ENCODE peak calls at places on chromosomes 6 and 20, in five cellular contexts. T is NCI-H1105 treated with DMSO at 0.1 percent for 48 hours; Z is COR-L47; M is amniotic stem cell; J is effector memory CD8-positive, alpha-beta T cell. V is an unnamed sample.

GRCh38 chr6:157272866-157273755 is 50.2 kb downstream of the TMEM242 start:
- DNase-seq in T (peak; percentile 28), Z (peak; percentile 28), M (no peak), J (no peak), V (no peak)

GRCh38 chr6:130677312-130677711 is 149.9 kb upstream of the SMLR1 start:
- DNase-seq in T (no peak), Z (no peak), M (no peak), J (no peak), V (no peak)

GRCh38 chr6:138341176-138341575 is 36.5 kb upstream of the SMIM28 start:
- DNase-seq in T (no peak), Z (no peak), M (no peak), J (no peak), V (no peak)

GRCh38 chr6:42341221-42341620 is 110.5 kb downstream of the TRERF1 start:
- DNase-seq in T (no peak), Z (no peak), M (no peak), J (no peak), V (no peak)

GRCh38 chr6:28167068-28167467 is 25.4 kb downstream of the ZKSCAN8 start:
- DNase-seq in T (no peak), Z (no peak), M (peak; percentile 78), J (no peak), V (no peak)

GRCh38 chr20:54479138-54479906 is 3.9 kb downstream of the DOK5 start:
- DNase-seq in T (no peak), Z (no peak), M (no peak), J (no peak), V (peak; percentile 20)

GRCh38 chr6:46983007-46983411 is 59.1 kb downstream of the ADGRF1 start:
- DNase-seq in T (peak; percentile 31), Z (no peak), M (no peak), J (no peak), V (peak; percentile 41)

GRCh38 chr6:52499026-52499425 is 77.8 kb downstream of the TRAM2 start:
- DNase-seq in T (no peak), Z (no peak), M (no peak), J (no peak), V (no peak)

GRCh38 chr20:48682529-48683385 is 145.0 kb downstream of the PREX1 start:
- DNase-seq in T (peak; percentile 98), Z (peak; percentile 98), M (peak; percentile 91), J (no peak), V (peak; percentile 84)

GRCh38 chr6:12152023-12152960 is 137.9 kb upstream of the EDN1 start:
- DNase-seq in T (no peak), Z (no peak), M (no peak), J (no peak), V (no peak)

GRCh38 chr6:163128324-163128723 is 286.2 kb upstream of the QKI start:
- DNase-seq in T (no peak), Z (no peak), M (no peak), J (no peak), V (no peak)

GRCh38 chr6:41625442-41625841 is 12.8 kb upstream of the MDFI start:
- DNase-seq in T (peak; percentile 63), Z (peak; percentile 39), M (no peak), J (peak; percentile 35), V (no peak)

GRCh38 chr6:78533876-78534275 is 333.5 kb upstream of the IRAK1BP1 start:
- DNase-seq in T (no peak), Z (no peak), M (no peak), J (no peak), V (no peak)

GRCh38 chr6:129713806-129714338 is 3.9 kb upstream of the ARHGAP18 start:
- DNase-seq in T (no peak), Z (no peak), M (no peak), J (no peak), V (no peak)

GRCh38 chr20:48605364-48606116 is 222.3 kb downstream of the PREX1 start:
- DNase-seq in T (no peak), Z (no peak), M (no peak), J (no peak), V (no peak)

GRCh38 chr6:147080215-147080614 is 124.0 kb upstream of the STXBP5 start:
- DNase-seq in T (no peak), Z (no peak), M (no peak), J (no peak), V (no peak)

GRCh38 chr6:73585566-73586415 is 65.0 kb upstream of the EEF1A1 start:
- DNase-seq in T (no peak), Z (no peak), M (peak; percentile 43), J (peak; percentile 23), V (peak; percentile 55)

GRCh38 chr20:29878281-29878741 is 1379.2 kb upstream of the DEFB115 start:
- DNase-seq in T (peak; percentile 89), Z (peak; percentile 43), M (no peak), J (no peak), V (no peak)

GRCh38 chr6:56794421-56794820 is 151.7 kb upstream of the DST start:
- DNase-seq in T (no peak), Z (no peak), M (no peak), J (no peak), V (no peak)

GRCh38 chr20:44091026-44091425 is 96.0 kb downstream of the JPH2 start:
- DNase-seq in T (no peak), Z (no peak), M (no peak), J (no peak), V (no peak)

GRCh38 chr20:621115-621756 is 11.1 kb upstream of the TCF15 start:
- DNase-seq in T (no peak), Z (no peak), M (no peak), J (no peak), V (no peak)

GRCh38 chr20:57405236-57406016 is 14.2 kb downstream of the RBM38 start:
- DNase-seq in T (no peak), Z (no peak), M (no peak), J (no peak), V (no peak)

GRCh38 chr6:53112404-53112803 is 36.2 kb downstream of the GCM1 start:
- DNase-seq in T (peak; percentile 10), Z (peak; percentile 81), M (no peak), J (no peak), V (peak; percentile 73)

V was measured in Calu3.